ENCODE peak calls at places on chromosome 20, in nine cellular contexts. Y, G, W, A, T, J, H, D and P are unnamed samples.

GRCh38 chr20:6664574-6664973 is 102.9 kb upstream of the BMP2 start:
- DNase-seq in H (no peak), W (no peak), T (no peak), A (no peak), D (no peak), J (no peak), G (no peak), Y (no peak), P (no peak)

GRCh38 chr20:10857362-10858070 is 183.7 kb upstream of the JAG1 start:
- DNase-seq in T (no peak), G (no peak), A (no peak), H (no peak), D (peak; percentile 97), J (no peak), Y (no peak), W (no peak), P (no peak)

GRCh38 chr20:41392871-41393704 is 26.5 kb upstream of the EMILIN3 start:
- DNase-seq in T (no peak), Y (no peak), H (no peak), G (no peak), A (no peak), W (no peak), D (no peak), J (no peak), P (no peak)

GRCh38 chr20:32513031-32513866 is 71.9 kb downstream of the NOL4L start:
- DNase-seq in H (no peak), A (no peak), W (no peak), D (no peak), G (no peak), J (no peak), T (no peak), Y (no peak), P (no peak)

GRCh38 chr20:14672066-14672465 is 334.7 kb upstream of the FLRT3 start:
- DNase-seq in A (no peak), Y (no peak), D (no peak), W (no peak), T (no peak), J (no peak), H (no peak), G (no peak), P (no peak)

GRCh38 chr20:64077876-64078551 is 1.3 kb downstream of the RGS19 start:
- DNase-seq in W (no peak), J (no peak), T (no peak), H (no peak), Y (peak; percentile 78), D (no peak), G (peak; percentile 54), A (no peak), P (peak; percentile 45)

GRCh38 chr20:20362774-20363435 is 5.0 kb upstream of the INSM1 start:
- DNase-seq in D (no peak), G (no peak), H (no peak), Y (no peak), J (no peak), A (no peak), W (no peak), T (no peak), P (no peak)

GRCh38 chr20:53331151-53331973 is 262.3 kb downstream of the ZNF217 start:
- DNase-seq in A (no peak), D (peak; percentile 31), J (peak; percentile 80), W (no peak), G (no peak), H (no peak), Y (no peak), T (no peak), P (no peak)

GRCh38 chr20:40959325-40960092 is 69.1 kb upstream of the TOP1 start:
- DNase-seq in W (no peak), G (no peak), A (no peak), Y (no peak), T (no peak), J (no peak), D (no peak), H (no peak), P (no peak)

GRCh38 chr20:10492065-10492464 is 57.0 kb downstream of the SLX4IP start:
- DNase-seq in W (no peak), G (no peak), H (no peak), A (no peak), D (no peak), J (no peak), T (no peak), Y (no peak), P (no peak)

GRCh38 chr20:32062776-32063170 is 10.7 kb downstream of the HCK start:
- DNase-seq in A (no peak), D (no peak), W (no peak), J (no peak), T (no peak), H (no peak), G (no peak), Y (no peak), P (no peak)

GRCh38 chr20:40551125-40551530 is 137.9 kb downstream of the MAFB start:
- DNase-seq in Y (no peak), J (no peak), A (no peak), D (no peak), G (no peak), H (no peak), T (no peak), W (no peak), P (no peak)

GRCh38 chr20:44115762-44116644 is 71.0 kb downstream of the JPH2 start:
- DNase-seq in G (no peak), A (no peak), H (no peak), J (no peak), T (no peak), W (no peak), D (no peak), Y (no peak), P (no peak)

GRCh38 chr20:32356935-32357868 is 929 bp upstream of the ASXL1 start:
- DNase-seq in D (no peak), G (no peak), T (peak; percentile 35), J (no peak), Y (no peak), W (no peak), A (no peak), H (no peak), P (no peak)

GRCh38 chr20:63223121-63223825 is 7.3 kb upstream of the YTHDF1 start:
- DNase-seq in J (peak; percentile 70), G (peak; percentile 43), A (no peak), W (no peak), T (no peak), Y (peak; percentile 56), H (peak; percentile 54), D (peak; percentile 62), P (peak; percentile 31)

GRCh38 chr20:35560105-35560511 is 18.2 kb downstream of the ERGIC3 start:
- DNase-seq in H (no peak), G (no peak), Y (no peak), A (no peak), W (no peak), T (no peak), D (no peak), J (no peak), P (no peak)

GRCh38 chr20:32487381-32487780 is 97.8 kb downstream of the NOL4L start:
- DNase-seq in A (no peak), W (no peak), Y (no peak), D (no peak), T (no peak), J (no peak), H (no peak), G (no peak), P (no peak)

GRCh38 chr20:37777012-37777411 is 83.2 kb downstream of the CTNNBL1 start:
- DNase-seq in G (no peak), H (no peak), T (no peak), D (no peak), Y (no peak), A (no peak), J (no peak), W (no peak), P (no peak)

GRCh38 chr20:32737371-32738223 is 5.7 kb downstream of the COMMD7 start:
- DNase-seq in D (no peak), G (peak; percentile 16), W (no peak), J (no peak), H (no peak), A (peak; percentile 8), T (no peak), Y (peak; percentile 42), P (no peak)

GRCh38 chr20:51768759-51769517 is 748 bp upstream of the ATP9A start:
- DNase-seq in H (no peak), A (no peak), Y (no peak), D (no peak), G (no peak), W (no peak), J (no peak), T (no peak), P (no peak)

GRCh38 chr20:32674362-32674789 is 635 bp upstream of the C20orf203 start:
- DNase-seq in G (peak; percentile 61), T (peak; percentile 50), H (no peak), A (peak; percentile 30), W (peak; percentile 51), Y (peak; percentile 71), D (peak; percentile 66), J (peak; percentile 78), P (peak; percentile 70)

GRCh38 chr20:3543901-3544507 is 73.2 kb downstream of the ATRN start:
- DNase-seq in H (no peak), A (no peak), G (no peak), W (no peak), Y (no peak), D (peak; percentile 74), J (no peak), T (no peak), P (no peak)

GRCh38 chr20:58233881-58234528 is 5.6 kb upstream of the ANKRD60 start:
- DNase-seq in W (no peak), A (no peak), T (no peak), Y (peak; percentile 55), G (peak; percentile 35), J (peak; percentile 76), D (peak; percentile 23), H (no peak), P (peak; percentile 58)

GRCh38 chr20:23126281-23127061 is 40.3 kb upstream of the CD93 start:
- DNase-seq in G (no peak), Y (no peak), H (no peak), D (no peak), W (no peak), J (no peak), A (no peak), T (no peak), P (no peak)

GRCh38 chr20:33724439-33725094 is 4.5 kb upstream of the PXMP4 start:
- DNase-seq in W (no peak), A (no peak), Y (no peak), T (no peak), D (no peak), H (no peak), G (no peak), J (no peak), P (no peak)

GRCh38 chr20:62543470-62544302 is 67.9 kb upstream of the GATA5 start:
- DNase-seq in H (no peak), G (no peak), Y (no peak), W (no peak), J (no peak), A (no peak), T (no peak), D (no peak), P (no peak)

GRCh38 chr20:12969071-12969669 is 39.6 kb upstream of the SPTLC3 start:
- DNase-seq in Y (no peak), D (peak; percentile 43), H (no peak), T (no peak), G (no peak), W (no peak), A (no peak), J (no peak), P (no peak)

GRCh38 chr20:48808382-48809034 is 19.3 kb downstream of the PREX1 start:
- DNase-seq in Y (no peak), D (no peak), T (no peak), J (no peak), H (no peak), W (no peak), A (no peak), G (no peak), P (no peak)

GRCh38 chr20:49768204-49769124 is 44.2 kb upstream of the SLC9A8 start:
- DNase-seq in Y (peak; percentile 48), G (no peak), T (no peak), A (no peak), D (peak; percentile 98), J (peak; percentile 90), W (no peak), H (no peak), P (no peak)

GRCh38 chr20:11993886-11994466 is 76.3 kb downstream of the BTBD3 start:
- DNase-seq in W (no peak), D (no peak), J (no peak), G (no peak), Y (no peak), H (no peak), A (no peak), T (no peak), P (no peak)

GRCh38 chr20:44069203-44069931 is 117.6 kb downstream of the JPH2 start:
- DNase-seq in H (peak; percentile 50), D (no peak), J (no peak), W (no peak), Y (peak; percentile 79), A (peak; percentile 27), G (peak; percentile 65), T (no peak), P (peak; percentile 40)